ENCODE peak calls at places on chromosomes 2 and 18, in five cellular contexts. J is stimulated activated CD8-positive, alpha-beta memory T cell treated with anti-CD3 and anti-CD28 coated beads, Interleukin-4, amount 100 ng/mL, for 4 hours; F is NCI-H774; G is ACHN; Y is GM04504. I is an unnamed sample.

GRCh38 chr18:63237911-63238710 is 81.5 kb downstream of the BCL2 start:
- DNase-seq in J (no peak), F (no peak), G (peak; percentile 92), Y (peak; percentile 74), I (peak; percentile 44)

GRCh38 chr2:3430740-3431490 is 51.4 kb downstream of the TRAPPC12 start:
- DNase-seq in F (no peak), G (no peak), J (no peak), Y (no peak), I (no peak)

GRCh38 chr2:101360229-101360628 is 27.1 kb downstream of the CREG2 start:
- DNase-seq in F (no peak), G (no peak), J (no peak), Y (no peak), I (no peak)

GRCh38 chr2:214545881-214546280 is 135.0 kb downstream of the VWC2L start:
- DNase-seq in G (no peak), Y (no peak), J (no peak), F (no peak), I (no peak)

GRCh38 chr2:97011977-97012569 is 25.7 kb upstream of the FAM178B start:
- DNase-seq in F (peak; percentile 1), G (peak; percentile 78), Y (peak; percentile 14), J (no peak), I (peak; percentile 16)

GRCh38 chr2:58702302-58702696 is 461.2 kb upstream of the FANCL start:
- DNase-seq in G (no peak), F (no peak), Y (no peak), J (no peak), I (peak; percentile 4)

GRCh38 chr2:217060951-217061547 is 201.2 kb upstream of the TNP1 start:
- DNase-seq in Y (no peak), J (no peak), G (no peak), F (no peak), I (no peak)

GRCh38 chr2:218607436-218608115 is at the start of gene PLCD4:
- DNase-seq in G (peak; percentile 28), F (no peak), Y (peak; percentile 32), J (no peak), I (no peak)

GRCh38 chr18:22345733-22346132 is 72.0 kb downstream of the CTAGE1 start:
- DNase-seq in J (no peak), Y (no peak), F (no peak), G (no peak), I (no peak)

GRCh38 chr2:239896075-239896474 is 129.1 kb downstream of the NDUFA10 start:
- DNase-seq in G (no peak), J (no peak), Y (no peak), F (no peak), I (no peak)

GRCh38 chr2:39994151-39994550 is 215.1 kb upstream of the THUMPD2 start:
- DNase-seq in F (no peak), Y (peak; percentile 54), J (no peak), G (peak; percentile 6), I (no peak)

GRCh38 chr2:175880-176800 is 87.7 kb downstream of the SH3YL1 start:
- DNase-seq in Y (peak; percentile 7), G (no peak), F (no peak), J (no peak), I (no peak)

GRCh38 chr2:66346241-66346664 is 88.7 kb upstream of the MEIS1 start:
- DNase-seq in G (no peak), Y (no peak), F (no peak), J (no peak), I (no peak)

GRCh38 chr2:229629039-229629438 is 85.3 kb downstream of the DNER start:
- DNase-seq in J (no peak), Y (no peak), F (no peak), G (no peak), I (no peak)

GRCh38 chr2:102604754-102605153 is 14.6 kb upstream of the SLC9A2 start:
- DNase-seq in F (peak; percentile 53), G (no peak), J (no peak), Y (no peak), I (no peak)

GRCh38 chr2:112634153-112634873 is 11.4 kb upstream of the SLC20A1 start:
- DNase-seq in Y (no peak), F (no peak), G (no peak), J (no peak), I (no peak)

GRCh38 chr2:220269421-220269820 is 642.0 kb downstream of the SLC4A3 start:
- DNase-seq in Y (no peak), F (no peak), G (no peak), J (no peak), I (no peak)

GRCh38 chr2:62195421-62196277 is at the start of gene B3GNT2:
- DNase-seq in J (peak; percentile 64), F (peak; percentile 67), G (peak; percentile 74), Y (peak; percentile 32), I (peak; percentile 84)

GRCh38 chr2:232649033-232649432 is 15.6 kb downstream of the EFHD1 start:
- DNase-seq in G (no peak), J (no peak), Y (no peak), F (no peak), I (no peak)

GRCh38 chr18:54358495-54358793 is 738 bp downstream of the C18orf54 start:
- DNase-seq in F (no peak), G (peak; percentile 37), Y (no peak), J (no peak), I (no peak)

I was measured in body of pancreas.